ENCODE peak calls at places on chromosomes 1 and 21, in four cellular contexts. P, C, O and J are unnamed samples.
A peak's percentile ranks its signal among the peaks of the same experiment; 100 is the strongest.

GRCh38 chr1:178908358-178908757 is 37.5 kb upstream of the ANGPTL1 start:
- DNase-seq in P (no peak), C (no peak), O (no peak), J (no peak)

GRCh38 chr1:115377411-115377810 is 39.4 kb upstream of the NGF start:
- DNase-seq in P (no peak), C (no peak), O (no peak), J (no peak)

GRCh38 chr21:46124083-46124925 is 26.4 kb downstream of the COL6A2 start:
- DNase-seq in P (no peak), C (no peak), O (no peak), J (no peak)

GRCh38 chr1:223725578-223725977 is 13.2 kb downstream of the CAPN2 start:
- DNase-seq in P (no peak), C (no peak), O (no peak), J (no peak)

GRCh38 chr1:117268926-117269378 is 58.2 kb upstream of the VTCN1 start:
- DNase-seq in P (no peak), C (peak; percentile 86), O (no peak), J (peak; percentile 68)

GRCh38 chr1:14390816-14391215 is 207.7 kb upstream of the KAZN start:
- DNase-seq in P (no peak), C (no peak), O (no peak), J (no peak)

GRCh38 chr1:156894001-156894400 is 483 bp downstream of the PEAR1 start:
- DNase-seq in P (no peak), C (no peak), O (no peak), J (no peak)

GRCh38 chr1:50415235-50416149 is 7.8 kb downstream of the DMRTA2 start:
- DNase-seq in P (no peak), C (no peak), O (no peak), J (no peak)

GRCh38 chr1:214548988-214549387 is 2.4 kb downstream of the PTPN14 start:
- DNase-seq in P (no peak), C (no peak), O (no peak), J (no peak)

GRCh38 chr1:50427086-50427817 is 4.0 kb upstream of the DMRTA2 start:
- DNase-seq in P (no peak), C (no peak), O (no peak), J (no peak)

GRCh38 chr1:149917590-149918144 is at the start of gene SV2A:
- DNase-seq in P (no peak), C (no peak), O (peak; percentile 34), J (peak; percentile 56)
- H3K9ac ChIP-seq in P (no peak within 1 kb of the TSS), C (peak within 1 kb of the TSS; percentile 79), O (peak within 1 kb of the TSS; percentile 44), J (peak within 1 kb of the TSS; percentile 93)

DNA sequence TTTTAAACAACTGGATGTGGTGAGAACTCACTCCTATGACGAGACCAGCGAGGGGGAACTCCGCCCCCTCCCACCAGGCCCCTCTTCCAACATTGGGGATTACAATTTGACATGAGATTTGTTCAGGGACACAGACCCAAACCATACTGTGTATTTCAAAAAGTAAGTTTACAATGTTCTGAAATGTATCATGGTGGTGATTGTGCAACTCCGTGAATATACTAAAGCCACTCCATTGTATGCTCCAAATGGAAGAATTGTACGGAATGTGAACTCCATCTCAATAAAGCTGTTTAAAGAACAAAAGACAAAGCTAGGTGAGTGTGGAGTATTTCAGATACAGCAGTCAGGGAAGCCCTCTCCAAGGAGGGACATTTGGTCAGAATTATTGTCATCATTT is 432.1 kb upstream of the VAMP3 start:
- DNase-seq in P (no peak), C (no peak), O (no peak), J (no peak)
- TF ChIP-seq SUZ12 in P (no peak), C (no peak), O (no peak), J (no peak)

GRCh38 chr1:9542425-9542824 is 3.2 kb downstream of the SLC25A33 start:
- DNase-seq in P (no peak), C (no peak), O (peak; percentile 66), J (no peak)
- TF ChIP-seq YY1 in P (no peak), C (no peak), O (no peak), J (no peak)

DNA sequence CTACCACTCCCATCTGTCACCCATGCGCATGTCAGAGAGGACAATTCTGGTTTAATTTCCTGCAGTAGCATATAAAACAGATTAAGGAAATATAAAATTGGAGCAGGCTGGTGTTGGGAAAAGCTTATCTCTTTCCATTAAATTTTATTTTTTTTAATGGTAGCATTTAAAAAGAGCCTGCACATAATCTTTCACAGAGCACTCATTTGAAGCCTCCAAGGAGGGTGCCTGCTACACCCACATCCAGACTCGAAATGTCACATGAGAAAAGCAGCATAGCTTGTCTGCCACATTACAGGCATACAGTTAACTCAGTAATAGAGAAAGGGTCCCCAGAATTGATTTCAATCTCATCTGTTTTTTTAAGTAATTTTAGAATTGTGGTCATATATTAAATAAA is 599.0 kb downstream of the KIF26B start:
- DNase-seq in P (no peak), C (no peak), O (no peak), J (no peak)
- H3K9ac ChIP-seq in P (no peak overlapping the region), C (no peak overlapping the region), O (no peak overlapping the region), J (no peak overlapping the region)

GRCh38 chr1:184218436-184218835 is 166.9 kb downstream of the TSEN15 start:
- DNase-seq in P (no peak), C (no peak), O (no peak), J (no peak)

GRCh38 chr1:184219414-184219813 is 167.4 kb upstream of the C1orf21 start:
- DNase-seq in P (no peak), C (no peak), O (no peak), J (no peak)

GRCh38 chr1:184212649-184213314 is 161.3 kb downstream of the TSEN15 start:
- DNase-seq in P (no peak), C (no peak), O (no peak), J (peak; percentile 33)

GRCh38 chr1:184214128-184214527 is 162.6 kb downstream of the TSEN15 start:
- DNase-seq in P (no peak), C (no peak), O (no peak), J (no peak)

GRCh38 chr1:184215274-184215925 is 163.9 kb downstream of the TSEN15 start:
- DNase-seq in P (no peak), C (no peak), O (no peak), J (no peak)
- TF ChIP-seq SUZ12 in P (no peak), C (no peak), O (no peak), J (no peak)